ENCODE peak calls at places on chromosomes 2 and 18, in seven cellular contexts. Z, P, C, D, J, K and L are unnamed samples.

GRCh38 chr2:145027073-145027459 is 507.1 kb upstream of the ZEB2 start:
- DNase-seq in Z (no peak), P (peak; percentile 59), C (no peak), D (no peak), J (peak; percentile 58), K (no peak), L (no peak)

GRCh38 chr2:201781583-201782051 is 884 bp upstream of the ALS2 start:
- DNase-seq in Z (no peak), P (no peak), C (no peak), D (no peak), J (peak; percentile 9), K (no peak), L (no peak)

GRCh38 chr2:219331560-219332213 is 857 bp downstream of the RESP18 start:
- DNase-seq in Z (no peak), P (peak; percentile 26), C (peak; percentile 73), D (peak; percentile 72), J (peak; percentile 10), K (no peak), L (no peak)

GRCh38 chr18:69980509-69980908 is 32.8 kb upstream of the CD226 start:
- DNase-seq in Z (no peak), P (no peak), C (no peak), D (no peak), J (no peak), K (no peak), L (no peak)

GRCh38 chr18:24176727-24177416 is 38.0 kb downstream of the CABYR start:
- DNase-seq in Z (no peak), P (peak; percentile 36), C (peak; percentile 29), D (peak; percentile 80), J (peak; percentile 51), K (peak; percentile 67), L (no peak)

GRCh38 chr18:45006934-45007333 is 326.2 kb downstream of the SETBP1 start:
- DNase-seq in Z (no peak), P (peak; percentile 67), C (no peak), D (no peak), J (no peak), K (no peak), L (no peak)

GRCh38 chr2:239710953-239711861 is 310.4 kb upstream of the HDAC4 start:
- DNase-seq in Z (no peak), P (no peak), C (no peak), D (no peak), J (no peak), K (no peak), L (no peak)

GRCh38 chr18:34631567-34631966 is 78.5 kb upstream of the DTNA start:
- DNase-seq in Z (no peak), P (no peak), C (no peak), D (no peak), J (no peak), K (no peak), L (no peak)

GRCh38 chr2:234611209-234611608 is 114.3 kb upstream of the ARL4C start:
- DNase-seq in Z (no peak), P (no peak), C (no peak), D (no peak), J (no peak), K (no peak), L (no peak)

GRCh38 chr18:57649536-57650495 is 28.2 kb upstream of the NARS1 start:
- DNase-seq in Z (no peak), P (peak; percentile 69), C (no peak), D (no peak), J (peak; percentile 85), K (no peak), L (no peak)

GRCh38 chr18:6920099-6920955 is 190.8 kb downstream of the ARHGAP28 start:
- DNase-seq in Z (no peak), P (peak; percentile 41), C (peak; percentile 29), D (peak; percentile 76), J (peak; percentile 66), K (no peak), L (no peak)

GRCh38 chr18:7755753-7756475 is 188.8 kb downstream of the PTPRM start:
- DNase-seq in Z (no peak), P (no peak), C (no peak), D (no peak), J (peak; percentile 31), K (no peak), L (no peak)

GRCh38 chr2:201235865-201236811 is 24.2 kb upstream of the CASP8 start:
- DNase-seq in Z (no peak), P (peak; percentile 67), C (no peak), D (peak; percentile 43), J (peak; percentile 95), K (peak; percentile 69), L (peak; percentile 36)

GRCh38 chr2:234363011-234363487 is 133.8 kb downstream of the ARL4C start:
- DNase-seq in Z (no peak), P (peak; percentile 76), C (no peak), D (no peak), J (peak; percentile 70), K (no peak), L (no peak)

GRCh38 chr2:234335676-234336228 is 161.1 kb downstream of the ARL4C start:
- DNase-seq in Z (peak; percentile 14), P (peak; percentile 75), C (no peak), D (no peak), J (peak; percentile 95), K (peak; percentile 78), L (peak; percentile 56)

GRCh38 chr2:39468574-39469331 is 31.7 kb upstream of the MAP4K3 start:
- DNase-seq in Z (no peak), P (peak; percentile 65), C (no peak), D (no peak), J (peak; percentile 87), K (no peak), L (no peak)

GRCh38 chr2:80326214-80326613 is 21.7 kb upstream of the LRRTM1 start:
- DNase-seq in Z (no peak), P (peak; percentile 27), C (no peak), D (no peak), J (peak; percentile 49), K (no peak), L (no peak)

GRCh38 chr18:6056171-6056932 is 161.0 kb upstream of the TMEM200C start:
- DNase-seq in Z (no peak), P (peak; percentile 75), C (no peak), D (peak; percentile 13), J (peak; percentile 40), K (no peak), L (no peak)

GRCh38 chr2:225017098-225017685 is 25.1 kb downstream of the DOCK10 start:
- DNase-seq in Z (no peak), P (no peak), C (no peak), D (no peak), J (no peak), K (no peak), L (no peak)
- TF ChIP-seq CTCF in Z (no peak), P (peak; percentile 9), C (no peak), D (peak; percentile 11), J (no peak), K (no peak), L (no peak)

DNA sequence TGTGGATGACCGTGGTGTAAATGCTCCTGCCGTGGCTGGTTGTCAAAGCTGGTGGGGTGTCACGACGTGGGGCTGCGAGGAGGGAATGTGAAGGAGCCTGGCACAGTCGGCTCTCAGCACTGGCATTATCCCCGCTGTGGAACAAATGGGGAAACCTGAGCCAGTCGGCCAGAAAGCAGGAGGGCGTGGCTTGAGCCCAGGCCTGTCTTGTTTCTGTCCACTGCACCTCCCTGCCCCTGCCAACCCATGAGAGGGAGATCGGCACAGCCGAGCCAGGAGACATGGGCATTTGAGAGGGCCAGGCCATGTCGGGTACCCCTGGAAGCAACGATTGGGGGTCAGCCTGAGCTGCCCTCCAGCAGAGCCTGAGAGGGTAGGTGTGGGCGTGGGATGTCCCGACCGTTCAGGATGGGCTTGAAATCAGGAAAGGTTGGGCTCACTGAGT is 44.5 kb downstream of the PDIA6 start:
- DNase-seq in Z (no peak), P (no peak), C (no peak), D (no peak), J (no peak), K (no peak), L (no peak)
- TF ChIP-seq CTCF in Z (no peak), P (no peak), C (no peak), D (no peak), J (no peak), K (no peak), L (no peak)

GRCh38 chr18:78999939-79000338 is 20.3 kb downstream of the SALL3 start:
- DNase-seq in Z (no peak), P (no peak), C (no peak), D (no peak), J (no peak), K (no peak), L (no peak)
- TF ChIP-seq CTCF in Z (no peak), P (no peak), C (no peak), D (peak; percentile 14), J (no peak), K (no peak), L (no peak)

GRCh38 chr2:117785740-117786139 is 28.8 kb upstream of the DDX18 start:
- DNase-seq in Z (no peak), P (peak; percentile 41), C (peak; percentile 28), D (peak; percentile 53), J (peak; percentile 49), K (no peak), L (no peak)
- TF ChIP-seq CTCF in Z (peak; percentile 88), P (peak; percentile 65), C (peak; percentile 89), D (peak; percentile 80), J (peak; percentile 69), K (peak; percentile 71), L (peak; percentile 80)

DNA sequence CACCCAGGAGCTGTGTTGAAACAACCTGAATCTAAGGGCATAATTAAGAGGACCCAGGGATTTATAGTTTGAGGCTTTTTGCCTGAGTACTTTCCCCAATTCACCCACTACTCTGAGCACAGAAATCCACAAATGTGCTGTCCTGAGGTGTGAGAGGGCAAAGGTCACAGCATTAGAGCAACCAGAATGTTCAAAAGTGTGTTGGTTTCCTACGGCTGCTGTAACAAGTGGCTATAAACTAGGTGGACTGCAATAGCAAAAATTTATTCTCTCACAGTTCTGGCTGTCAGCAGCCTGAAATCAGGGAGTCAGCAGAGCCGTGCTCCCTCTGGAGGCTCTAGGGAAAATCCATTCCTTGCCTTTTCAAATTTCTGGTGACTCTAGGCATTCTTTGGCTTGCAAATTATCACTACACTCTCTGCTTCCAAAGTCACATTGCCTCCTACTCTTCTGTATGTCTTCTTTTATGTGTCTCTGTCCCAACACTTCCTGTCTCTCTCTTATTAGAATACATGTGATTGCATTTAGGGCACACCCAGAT is 91.3 kb upstream of the TACR1 start:
- DNase-seq in Z (no peak), P (peak; percentile 49), C (no peak), D (no peak), J (peak; percentile 44), K (no peak), L (no peak)
- TF ChIP-seq CTCF in Z (no peak), P (peak; percentile 61), C (peak; percentile 39), D (peak; percentile 36), J (peak; percentile 65), K (peak; percentile 16), L (no peak)